ENCODE peak calls at places on chromosomes 2 and 18, in four cellular contexts. B is aorta, K is osteoblast, F is A673. R is an unnamed sample.

GRCh38 chr2:160616149-160616548 is 122.5 kb upstream of the RBMS1 start:
- DNase-seq in B (no peak), K (no peak), F (no peak), R (no peak)

GRCh38 chr2:154995332-154995731 is 296.8 kb downstream of the KCNJ3 start:
- DNase-seq in B (no peak), K (no peak), F (no peak), R (no peak)

GRCh38 chr2:27798948-27799645 is 27.6 kb downstream of the MRPL33 start:
- DNase-seq in B (peak), K (peak), F (peak), R (peak)

GRCh38 chr2:180115675-180116074 is 108.6 kb upstream of the CWC22 start:
- DNase-seq in B (no peak), K (no peak), F (no peak), R (no peak)

GRCh38 chr2:184683923-184684322 is 85.6 kb downstream of the ZNF804A start:
- DNase-seq in B (no peak), K (no peak), F (no peak), R (peak)

GRCh38 chr2:97748397-97748796 is 35.0 kb downstream of the ZAP70 start:
- DNase-seq in B (no peak), K (peak), F (peak), R (no peak)

GRCh38 chr2:106581755-106582430 is 94.7 kb downstream of the CD8B2 start:
- DNase-seq in B (peak), K (peak), F (peak), R (no peak)

GRCh38 chr2:177714704-177715103 is 322.1 kb downstream of the AGPS start:
- DNase-seq in B (no peak), K (no peak), F (no peak), R (no peak)

GRCh38 chr2:67616749-67617148 is 219.6 kb downstream of the ETAA1 start:
- DNase-seq in B (peak), K (peak), F (peak), R (no peak)

GRCh38 chr2:45342-46130 is 769 bp downstream of the FAM110C start:
- DNase-seq in B (peak), K (peak), F (no peak), R (no peak)

GRCh38 chr2:214497489-214497888 is 86.6 kb downstream of the VWC2L start:
- DNase-seq in B (peak), K (no peak), F (no peak), R (no peak)

GRCh38 chr18:65725421-65726050 is 25.3 kb upstream of the CDH7 start:
- DNase-seq in B (no peak), K (no peak), F (peak), R (no peak)

GRCh38 chr2:26086155-26086634 is 52.3 kb downstream of the RAB10 start:
- DNase-seq in B (no peak), K (no peak), F (peak), R (peak)

GRCh38 chr2:56127773-56128170 is 56.0 kb upstream of the CCDC85A start:
- DNase-seq in B (no peak), K (no peak), F (peak), R (no peak)

GRCh38 chr18:55999641-56000040 is 411.6 kb upstream of the TCF4 start:
- DNase-seq in B (no peak), K (peak), F (no peak), R (no peak)

DNA sequence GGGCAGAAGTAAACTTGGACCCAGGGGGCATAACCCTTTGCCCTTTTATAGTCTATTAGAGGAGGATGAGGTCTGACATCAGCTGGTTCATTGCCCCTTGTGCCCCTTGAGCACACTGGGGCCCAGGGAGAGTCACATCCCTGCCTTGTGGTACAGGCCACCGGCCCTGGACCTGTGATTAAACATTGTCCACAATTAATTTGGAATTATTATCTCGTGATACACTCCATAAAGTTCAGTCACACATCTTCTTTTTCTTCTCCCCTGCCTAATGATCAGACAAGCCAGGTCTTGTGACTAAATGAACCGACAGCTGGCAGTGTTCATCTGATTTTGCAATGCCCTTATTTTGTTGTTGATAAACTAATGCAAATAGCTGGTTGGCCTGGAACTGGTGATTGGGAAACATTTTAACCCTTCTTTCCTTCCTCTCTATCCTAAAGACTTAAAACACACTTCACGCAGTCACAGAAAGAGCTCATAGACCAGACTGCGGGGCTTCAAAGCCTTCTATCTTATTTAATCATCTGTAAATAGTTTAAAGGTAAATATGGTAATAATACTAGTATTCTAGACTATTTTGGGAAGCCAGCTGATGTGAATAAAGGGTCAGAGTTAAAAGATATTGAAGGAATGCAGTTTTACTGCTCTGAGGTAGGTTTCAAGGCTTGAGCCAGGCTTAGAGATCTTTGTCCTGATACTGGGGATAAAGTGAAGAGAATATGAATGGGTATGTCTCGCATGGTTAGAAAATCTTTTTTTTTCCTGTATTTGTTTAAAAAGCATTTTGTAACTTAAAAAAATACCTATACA is 13.4 kb downstream of the IL1R1 start:
- DNase-seq in B (no peak), K (no peak), F (no peak), R (peak)
- H3K27ac ChIP-seq in B (no peak), K (peak), F (no peak), R (no peak)

GRCh38 chr2:239166201-239166834 is 234.5 kb downstream of the HDAC4 start:
- DNase-seq in B (peak), K (peak), F (no peak), R (no peak)
- H3K27ac ChIP-seq in B (no peak), K (no peak), F (no peak), R (no peak)

DNA sequence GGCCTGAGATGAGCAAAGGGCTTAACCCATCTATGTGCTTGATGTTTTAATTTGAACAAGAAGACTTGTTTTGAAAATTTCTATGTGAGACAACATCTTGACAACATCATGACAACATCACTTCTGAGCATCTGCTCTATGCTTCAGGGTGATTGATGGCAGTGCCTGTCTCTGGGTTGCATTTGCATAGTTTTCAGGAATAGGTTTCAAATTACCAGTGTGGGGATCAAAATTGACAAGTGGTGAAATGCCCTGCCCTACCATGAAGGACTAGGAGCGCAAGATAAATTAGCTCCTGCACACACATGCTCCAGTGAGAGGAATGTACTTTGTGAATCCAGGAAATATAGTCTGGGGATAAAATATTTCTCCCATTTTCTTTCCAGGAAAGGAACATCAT is 45.4 kb upstream of the IL1R2 start:
- DNase-seq in B (no peak), K (no peak), F (no peak), R (no peak)
- H3K27ac ChIP-seq in B (no peak), K (no peak), F (no peak), R (no peak)

GRCh38 chr18:9683418-9684396 is 24.4 kb upstream of the RAB31 start:
- DNase-seq in B (peak), K (no peak), F (peak), R (peak)

GRCh38 chr18:9688036-9688741 is 19.9 kb upstream of the RAB31 start:
- DNase-seq in B (no peak), K (no peak), F (no peak), R (peak)

GRCh38 chr18:9682572-9682971 is 25.5 kb upstream of the RAB31 start:
- DNase-seq in B (no peak), K (no peak), F (no peak), R (no peak)

GRCh38 chr18:9681217-9681616 is 26.9 kb upstream of the RAB31 start:
- DNase-seq in B (no peak), K (no peak), F (no peak), R (no peak)

GRCh38 chr18:9684901-9685738 is 23.0 kb upstream of the RAB31 start:
- DNase-seq in B (peak), K (peak), F (no peak), R (no peak)
- H3K27ac ChIP-seq in B (peak), K (peak), F (no peak), R (no peak)

DNA sequence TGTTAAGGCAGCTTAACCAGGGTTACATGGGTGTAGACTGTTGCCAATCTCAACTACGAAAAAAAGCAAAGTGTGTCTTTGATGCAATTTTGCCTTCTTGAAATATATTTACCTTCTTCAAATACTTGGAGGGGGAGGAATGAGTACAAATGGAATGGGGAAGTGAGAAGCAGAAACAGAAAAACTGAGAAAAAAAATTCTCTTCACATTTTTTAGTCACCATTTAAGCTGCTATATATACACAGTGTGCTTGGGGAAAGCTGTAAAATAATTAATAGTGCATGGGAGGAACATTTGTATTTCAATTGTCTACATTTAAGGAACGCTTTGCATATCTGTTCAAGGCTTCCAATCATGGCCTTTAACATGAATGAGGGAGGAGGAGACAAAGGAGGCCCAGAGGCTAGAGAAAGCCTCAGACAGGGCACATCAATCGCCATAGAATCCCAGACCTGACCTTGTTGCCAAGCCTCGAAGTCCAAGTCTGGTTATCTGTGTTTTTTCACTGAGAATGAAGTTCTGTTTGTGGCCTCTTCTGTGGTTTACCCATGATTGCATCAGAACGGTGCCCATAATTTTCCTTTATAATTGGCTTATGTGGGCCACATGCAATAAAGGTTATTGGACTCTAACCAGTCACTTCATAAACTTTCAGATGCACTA is 158.6 kb downstream of the PIK3C3 start:
- DNase-seq in B (no peak), K (no peak), F (peak), R (no peak)
- H3K27ac ChIP-seq in B (no peak), K (peak), F (peak), R (no peak)

GRCh38 chr2:9269695-9270365 is 63.2 kb downstream of the ASAP2 start:
- DNase-seq in B (no peak), K (no peak), F (no peak), R (no peak)
- H3K27ac ChIP-seq in B (no peak), K (no peak), F (peak), R (no peak)

DNA sequence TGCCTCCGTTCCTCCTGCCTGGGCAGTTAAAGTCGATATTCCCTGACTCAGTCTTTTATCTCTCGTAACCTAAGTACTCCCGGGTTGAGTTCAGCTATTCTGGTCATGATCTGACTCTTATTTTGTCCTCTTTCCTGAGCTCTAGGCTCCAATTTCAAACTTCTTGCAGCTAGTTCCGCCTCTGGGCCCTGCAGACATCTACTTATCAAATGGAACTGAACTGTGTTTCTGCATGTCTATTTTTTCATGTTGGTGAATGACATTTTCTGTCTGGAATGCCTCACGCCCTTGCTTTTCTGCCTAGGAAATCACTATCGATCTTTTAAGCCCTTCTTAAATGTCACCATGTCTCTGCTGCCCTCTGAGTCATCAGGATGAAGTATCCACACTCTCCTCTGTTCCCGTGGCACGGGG is 101.5 kb downstream of the VAPA start:
- DNase-seq in B (no peak), K (no peak), F (no peak), R (peak)
- H3K27ac ChIP-seq in B (peak), K (peak), F (no peak), R (peak)

DNA sequence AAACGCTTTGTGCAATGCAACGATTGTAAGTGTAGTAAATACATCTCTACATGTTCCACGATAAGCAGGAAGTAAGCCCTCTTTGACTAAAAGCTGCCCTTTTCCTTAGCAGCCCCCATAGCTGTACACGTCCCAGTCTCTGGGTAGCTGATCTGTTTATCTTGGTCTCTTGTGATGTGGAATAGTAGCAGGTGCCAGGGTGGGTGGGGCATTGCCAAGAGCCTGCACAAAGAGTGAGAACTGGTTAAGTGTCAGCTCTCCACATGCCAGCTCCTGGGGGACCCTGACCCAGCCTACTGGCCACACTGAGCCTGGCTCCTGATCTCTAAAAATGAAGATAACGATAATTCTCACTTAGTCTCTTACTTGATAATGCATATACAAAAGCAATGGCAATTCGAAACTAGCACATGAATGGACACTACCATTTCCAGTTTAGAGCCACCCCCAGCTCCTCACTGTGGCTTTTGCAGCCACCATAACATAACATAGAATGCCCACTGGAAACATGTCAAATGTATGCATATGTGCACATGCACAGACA is 92.3 kb downstream of the MYT1L start:
- DNase-seq in B (no peak), K (no peak), F (no peak), R (no peak)
- H3K27ac ChIP-seq in B (no peak), K (no peak), F (no peak), R (no peak)

GRCh38 chr2:225893151-225893550 is 493.6 kb downstream of the NYAP2 start:
- DNase-seq in B (no peak), K (no peak), F (no peak), R (no peak)

GRCh38 chr2:225889452-225889851 is 489.9 kb downstream of the NYAP2 start:
- DNase-seq in B (no peak), K (no peak), F (peak), R (peak)

GRCh38 chr2:225891013-225891412 is 491.5 kb downstream of the NYAP2 start:
- DNase-seq in B (no peak), K (no peak), F (no peak), R (no peak)

GRCh38 chr2:225894240-225894980 is 494.9 kb downstream of the NYAP2 start:
- DNase-seq in B (no peak), K (peak), F (peak), R (peak)

GRCh38 chr2:225895126-225895525 is 495.6 kb downstream of the NYAP2 start:
- DNase-seq in B (no peak), K (no peak), F (no peak), R (no peak)
- H3K27ac ChIP-seq in B (no peak), K (peak), F (no peak), R (no peak)

R was measured in foreskin keratinocyte.